ENCODE peak calls at places on chromosomes 3 and 15, in ten cellular contexts. One of them, this sample, is unnamed. For H3K27me3, the result is how much of the 10 kb centered on the place peaks cover.

GRCh38 chr3:119357190-119357589 is 63.0 kb downstream of the ARHGAP31 start:
- DNase-seq in IMR-90: no peak
- DNase-seq in prostate gland: no peak
- DNase-seq in spleen: no peak
- DNase-seq in left lung: peak
- DNase-seq in tibial artery: no peak
- DNase-seq in endothelial cell of umbilical vein: no peak
- DNase-seq in left ventricle myocardium inferior: no peak
- DNase-seq in uterus: no peak
- DNase-seq in CD8-positive, alpha-beta T cell: no peak
- DNase-seq in this sample: no peak

GRCh38 chr3:186713499-186713898 is 3.7 kb upstream of the KNG1 start:
- DNase-seq in left ventricle myocardium inferior: no peak
- DNase-seq in IMR-90: no peak
- DNase-seq in spleen: no peak
- DNase-seq in tibial artery: no peak
- DNase-seq in endothelial cell of umbilical vein: peak
- DNase-seq in uterus: no peak
- DNase-seq in CD8-positive, alpha-beta T cell: no peak
- DNase-seq in prostate gland: no peak
- DNase-seq in left lung: no peak
- DNase-seq in this sample: no peak

GRCh38 chr3:16151109-16151508 is 23.4 kb upstream of the GALNT15 start:
- DNase-seq in tibial artery: peak
- DNase-seq in endothelial cell of umbilical vein: peak
- DNase-seq in prostate gland: no peak
- DNase-seq in uterus: peak
- DNase-seq in IMR-90: peak
- DNase-seq in left lung: no peak
- DNase-seq in spleen: no peak
- DNase-seq in left ventricle myocardium inferior: peak
- DNase-seq in CD8-positive, alpha-beta T cell: no peak
- DNase-seq in this sample: no peak

GRCh38 chr3:66038384-66038725 is 363 bp downstream of the MAGI1 start:
- DNase-seq in left lung: peak
- DNase-seq in left ventricle myocardium inferior: no peak
- DNase-seq in endothelial cell of umbilical vein: no peak
- DNase-seq in uterus: no peak
- DNase-seq in CD8-positive, alpha-beta T cell: no peak
- DNase-seq in prostate gland: no peak
- DNase-seq in spleen: no peak
- DNase-seq in IMR-90: no peak
- DNase-seq in tibial artery: no peak
- DNase-seq in this sample: no peak

GRCh38 chr15:100687532-100688215 is 85.3 kb downstream of the ASB7 start:
- DNase-seq in tibial artery: peak
- DNase-seq in endothelial cell of umbilical vein: no peak
- DNase-seq in left ventricle myocardium inferior: no peak
- DNase-seq in CD8-positive, alpha-beta T cell: no peak
- DNase-seq in spleen: no peak
- DNase-seq in IMR-90: peak
- DNase-seq in uterus: peak
- DNase-seq in prostate gland: no peak
- DNase-seq in left lung: no peak
- DNase-seq in this sample: peak

GRCh38 chr3:53045784-53046170 is at the start of gene SFMBT1:
- DNase-seq in tibial artery: peak
- DNase-seq in uterus: peak
- DNase-seq in prostate gland: peak
- DNase-seq in CD8-positive, alpha-beta T cell: peak
- DNase-seq in IMR-90: peak
- DNase-seq in left lung: peak
- DNase-seq in left ventricle myocardium inferior: peak
- DNase-seq in spleen: peak
- DNase-seq in endothelial cell of umbilical vein: peak
- DNase-seq in this sample: peak

GRCh38 chr3:39118931-39119660 is 11.6 kb downstream of the TTC21A start:
- DNase-seq in prostate gland: no peak
- DNase-seq in IMR-90: no peak
- DNase-seq in uterus: no peak
- DNase-seq in tibial artery: no peak
- DNase-seq in CD8-positive, alpha-beta T cell: no peak
- DNase-seq in left ventricle myocardium inferior: no peak
- DNase-seq in left lung: no peak
- DNase-seq in endothelial cell of umbilical vein: no peak
- DNase-seq in spleen: peak
- DNase-seq in this sample: no peak

GRCh38 chr3:112293368-112294321 is at the start of gene SLC9C1:
- DNase-seq in IMR-90: peak
- DNase-seq in prostate gland: peak
- DNase-seq in left lung: no peak
- DNase-seq in left ventricle myocardium inferior: no peak
- DNase-seq in uterus: peak
- DNase-seq in spleen: no peak
- DNase-seq in CD8-positive, alpha-beta T cell: no peak
- DNase-seq in tibial artery: no peak
- DNase-seq in endothelial cell of umbilical vein: peak
- DNase-seq in this sample: peak

GRCh38 chr15:69398541-69398940 is 15.6 kb upstream of the KIF23 start:
- DNase-seq in CD8-positive, alpha-beta T cell: no peak
- DNase-seq in endothelial cell of umbilical vein: no peak
- DNase-seq in uterus: no peak
- DNase-seq in spleen: no peak
- DNase-seq in left ventricle myocardium inferior: no peak
- DNase-seq in left lung: no peak
- DNase-seq in prostate gland: no peak
- DNase-seq in IMR-90: peak
- DNase-seq in tibial artery: no peak
- DNase-seq in this sample: peak

GRCh38 chr3:10352146-10352911 is 31.4 kb upstream of the SEC13 start:
- DNase-seq in spleen: peak
- DNase-seq in tibial artery: no peak
- DNase-seq in left lung: peak
- DNase-seq in CD8-positive, alpha-beta T cell: no peak
- DNase-seq in prostate gland: no peak
- DNase-seq in endothelial cell of umbilical vein: peak
- DNase-seq in uterus: no peak
- DNase-seq in IMR-90: peak
- DNase-seq in left ventricle myocardium inferior: no peak
- DNase-seq in this sample: peak

GRCh38 chr3:82012775-82013174 is 251.3 kb upstream of the GBE1 start:
- DNase-seq in spleen: no peak
- DNase-seq in left ventricle myocardium inferior: no peak
- DNase-seq in endothelial cell of umbilical vein: peak
- DNase-seq in left lung: no peak
- DNase-seq in prostate gland: no peak
- DNase-seq in uterus: no peak
- DNase-seq in IMR-90: no peak
- DNase-seq in tibial artery: no peak
- DNase-seq in CD8-positive, alpha-beta T cell: no peak
- DNase-seq in this sample: no peak

GRCh38 chr3:184737641-184738518 is 26.0 kb upstream of the MAGEF1 start:
- DNase-seq in left ventricle myocardium inferior: no peak
- DNase-seq in left lung: no peak
- DNase-seq in uterus: peak
- DNase-seq in tibial artery: peak
- DNase-seq in IMR-90: peak
- DNase-seq in CD8-positive, alpha-beta T cell: no peak
- DNase-seq in endothelial cell of umbilical vein: peak
- DNase-seq in prostate gland: peak
- DNase-seq in spleen: peak
- DNase-seq in this sample: no peak

GRCh38 chr3:169812844-169813677 is at the start of the genes LRRC34 and LRRIQ4:
- DNase-seq in endothelial cell of umbilical vein: peak
- DNase-seq in left ventricle myocardium inferior: peak
- DNase-seq in IMR-90: peak
- DNase-seq in spleen: peak
- DNase-seq in uterus: peak
- DNase-seq in tibial artery: peak
- DNase-seq in CD8-positive, alpha-beta T cell: peak
- DNase-seq in prostate gland: peak
- DNase-seq in left lung: peak
- DNase-seq in this sample: peak

GRCh38 chr3:106172780-106173179 is 304.0 kb upstream of the CBLB start:
- DNase-seq in spleen: no peak
- DNase-seq in left ventricle myocardium inferior: no peak
- DNase-seq in prostate gland: no peak
- DNase-seq in IMR-90: no peak
- DNase-seq in uterus: no peak
- DNase-seq in CD8-positive, alpha-beta T cell: no peak
- DNase-seq in left lung: no peak
- DNase-seq in tibial artery: no peak
- DNase-seq in endothelial cell of umbilical vein: no peak
- DNase-seq in this sample: no peak

GRCh38 chr3:159953320-159953719 is 35.3 kb upstream of the IL12A start:
- DNase-seq in IMR-90: no peak
- DNase-seq in endothelial cell of umbilical vein: no peak
- DNase-seq in spleen: no peak
- DNase-seq in uterus: no peak
- DNase-seq in prostate gland: no peak
- DNase-seq in CD8-positive, alpha-beta T cell: no peak
- DNase-seq in tibial artery: no peak
- DNase-seq in left ventricle myocardium inferior: no peak
- DNase-seq in left lung: no peak
- DNase-seq in this sample: no peak

GRCh38 chr15:74135041-74135565 is 4.7 kb downstream of the ISLR2 start:
- DNase-seq in left lung: no peak
- DNase-seq in endothelial cell of umbilical vein: no peak
- DNase-seq in left ventricle myocardium inferior: no peak
- DNase-seq in uterus: peak
- DNase-seq in tibial artery: no peak
- DNase-seq in IMR-90: no peak
- DNase-seq in prostate gland: no peak
- DNase-seq in CD8-positive, alpha-beta T cell: no peak
- DNase-seq in spleen: no peak
- DNase-seq in this sample: no peak
- H3K27me3 ChIP-seq in left lung: half or more
- H3K27me3 ChIP-seq in endothelial cell of umbilical vein: half or more
- H3K27me3 ChIP-seq in left ventricle myocardium inferior: half or more
- H3K27me3 ChIP-seq in uterus: under half
- H3K27me3 ChIP-seq in tibial artery: under half
- H3K27me3 ChIP-seq in IMR-90: half or more
- H3K27me3 ChIP-seq in prostate gland: half or more
- H3K27me3 ChIP-seq in CD8-positive, alpha-beta T cell: under half
- H3K27me3 ChIP-seq in spleen: half or more
- H3K27me3 ChIP-seq in this sample: under half

GRCh38 chr15:79433610-79434009 is 1.5 kb downstream of the MINAR1 start:
- DNase-seq in left ventricle myocardium inferior: no peak
- DNase-seq in CD8-positive, alpha-beta T cell: no peak
- DNase-seq in IMR-90: no peak
- DNase-seq in endothelial cell of umbilical vein: no peak
- DNase-seq in left lung: no peak
- DNase-seq in tibial artery: no peak
- DNase-seq in prostate gland: no peak
- DNase-seq in uterus: no peak
- DNase-seq in spleen: no peak
- DNase-seq in this sample: no peak
- H3K27me3 ChIP-seq in left ventricle myocardium inferior: half or more
- H3K27me3 ChIP-seq in CD8-positive, alpha-beta T cell: under half
- H3K27me3 ChIP-seq in IMR-90: under half
- H3K27me3 ChIP-seq in endothelial cell of umbilical vein: under half
- H3K27me3 ChIP-seq in left lung: half or more
- H3K27me3 ChIP-seq in tibial artery: under half
- H3K27me3 ChIP-seq in prostate gland: under half
- H3K27me3 ChIP-seq in uterus: under half
- H3K27me3 ChIP-seq in spleen: under half
- H3K27me3 ChIP-seq in this sample: under half

DNA sequence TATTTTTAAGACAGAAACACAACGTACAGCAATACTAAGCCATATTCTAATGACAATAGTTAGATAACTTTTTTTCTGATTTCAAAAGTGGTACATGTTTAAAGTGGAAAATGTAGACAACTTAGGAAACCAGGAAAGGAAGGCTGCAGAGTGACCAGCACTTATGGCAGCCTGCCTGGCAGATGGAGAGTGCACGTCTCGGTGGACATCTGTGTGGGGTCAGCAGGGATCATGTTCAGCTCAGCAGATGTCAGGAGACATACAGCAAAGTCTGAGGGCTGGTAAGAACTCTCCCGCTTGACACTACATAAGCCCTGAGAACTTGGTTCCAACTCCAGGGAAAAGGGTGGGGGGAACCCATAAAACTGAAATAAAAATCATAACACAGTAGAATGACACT is 128.6 kb upstream of the ADPGK start:
- DNase-seq in CD8-positive, alpha-beta T cell: no peak
- DNase-seq in left ventricle myocardium inferior: no peak
- DNase-seq in endothelial cell of umbilical vein: no peak
- DNase-seq in IMR-90: peak
- DNase-seq in spleen: no peak
- DNase-seq in uterus: no peak
- DNase-seq in prostate gland: no peak
- DNase-seq in left lung: no peak
- DNase-seq in tibial artery: no peak
- DNase-seq in this sample: no peak
- H3K27me3 ChIP-seq in CD8-positive, alpha-beta T cell: under half
- H3K27me3 ChIP-seq in left ventricle myocardium inferior: under half
- H3K27me3 ChIP-seq in endothelial cell of umbilical vein: under half
- H3K27me3 ChIP-seq in IMR-90: under half
- H3K27me3 ChIP-seq in spleen: under half
- H3K27me3 ChIP-seq in uterus: under half
- H3K27me3 ChIP-seq in prostate gland: under half
- H3K27me3 ChIP-seq in left lung: under half
- H3K27me3 ChIP-seq in tibial artery: under half
- H3K27me3 ChIP-seq in this sample: under half

GRCh38 chr3:171342200-171342599 is 118.0 kb downstream of the TNIK start:
- DNase-seq in left ventricle myocardium inferior: no peak
- DNase-seq in left lung: no peak
- DNase-seq in endothelial cell of umbilical vein: no peak
- DNase-seq in spleen: no peak
- DNase-seq in IMR-90: no peak
- DNase-seq in prostate gland: no peak
- DNase-seq in uterus: no peak
- DNase-seq in CD8-positive, alpha-beta T cell: no peak
- DNase-seq in tibial artery: no peak
- DNase-seq in this sample: no peak

GRCh38 chr3:171340415-171340814 is 119.8 kb downstream of the TNIK start:
- DNase-seq in spleen: no peak
- DNase-seq in left lung: no peak
- DNase-seq in prostate gland: no peak
- DNase-seq in uterus: no peak
- DNase-seq in CD8-positive, alpha-beta T cell: no peak
- DNase-seq in endothelial cell of umbilical vein: no peak
- DNase-seq in tibial artery: no peak
- DNase-seq in left ventricle myocardium inferior: no peak
- DNase-seq in IMR-90: no peak
- DNase-seq in this sample: no peak

GRCh38 chr3:171342783-171343420 is 117.3 kb downstream of the TNIK start:
- DNase-seq in CD8-positive, alpha-beta T cell: no peak
- DNase-seq in spleen: no peak
- DNase-seq in IMR-90: no peak
- DNase-seq in prostate gland: no peak
- DNase-seq in tibial artery: no peak
- DNase-seq in left lung: no peak
- DNase-seq in left ventricle myocardium inferior: no peak
- DNase-seq in endothelial cell of umbilical vein: no peak
- DNase-seq in uterus: no peak
- DNase-seq in this sample: no peak

GRCh38 chr3:171335559-171335958 is 124.6 kb downstream of the TNIK start:
- DNase-seq in left lung: no peak
- DNase-seq in endothelial cell of umbilical vein: no peak
- DNase-seq in tibial artery: no peak
- DNase-seq in prostate gland: no peak
- DNase-seq in spleen: no peak
- DNase-seq in IMR-90: no peak
- DNase-seq in CD8-positive, alpha-beta T cell: no peak
- DNase-seq in left ventricle myocardium inferior: no peak
- DNase-seq in uterus: no peak
- DNase-seq in this sample: no peak

GRCh38 chr3:171339606-171340005 is 120.6 kb downstream of the TNIK start:
- DNase-seq in endothelial cell of umbilical vein: no peak
- DNase-seq in CD8-positive, alpha-beta T cell: no peak
- DNase-seq in left lung: peak
- DNase-seq in IMR-90: no peak
- DNase-seq in tibial artery: no peak
- DNase-seq in left ventricle myocardium inferior: no peak
- DNase-seq in spleen: no peak
- DNase-seq in uterus: no peak
- DNase-seq in prostate gland: peak
- DNase-seq in this sample: no peak
- H3K27me3 ChIP-seq in endothelial cell of umbilical vein: under half
- H3K27me3 ChIP-seq in CD8-positive, alpha-beta T cell: under half
- H3K27me3 ChIP-seq in left lung: under half
- H3K27me3 ChIP-seq in IMR-90: under half
- H3K27me3 ChIP-seq in tibial artery: under half
- H3K27me3 ChIP-seq in left ventricle myocardium inferior: under half
- H3K27me3 ChIP-seq in spleen: under half
- H3K27me3 ChIP-seq in uterus: under half
- H3K27me3 ChIP-seq in prostate gland: under half
- H3K27me3 ChIP-seq in this sample: under half

This sample was measured in SJCRH30.